ENCODE peak calls at places on chromosomes 7 and 10, in nine cellular contexts. Z is ACHN; U is activated T-cell treated with anti-CD3 and anti-CD28 coated beads for 48 hours; O is stimulated activated CD8-positive, alpha-beta memory T cell treated with anti-CD3 and anti-CD28 coated beads, Interleukin-4, amount 100 ng/mL, for 24 hours; L is cerebellar cortex; X is stimulated activated naive CD8-positive, alpha-beta T cell treated with anti-CD3 and anti-CD28 coated beads, Interleukin-15, Interleukin-2, amounts not matched to agents 100 U/mL and 50 U/mL, for 24 hours; Y is M059J; Q is aorta; T is NCI-H446. C is an unnamed sample.

GRCh38 chr7:13979671-13980438 is 9.6 kb downstream of the ETV1 start:
- DNase-seq in Z (peak), U (no peak), O (no peak), L (peak), X (no peak), Y (peak), Q (no peak), T (no peak), C (no peak)

GRCh38 chr7:131346885-131347592 is 19.4 kb downstream of the MKLN1 start:
- DNase-seq in Z (no peak), U (no peak), O (no peak), L (no peak), X (no peak), Y (no peak), Q (no peak), T (no peak), C (no peak)

GRCh38 chr10:56805022-56805421 is 444.0 kb upstream of the ZWINT start:
- DNase-seq in Z (no peak), U (no peak), O (no peak), L (no peak), X (no peak), Y (no peak), Q (no peak), T (no peak), C (no peak)

GRCh38 chr7:47228386-47229014 is 353.4 kb downstream of the TNS3 start:
- DNase-seq in Z (peak), U (no peak), O (no peak), L (no peak), X (no peak), Y (no peak), Q (no peak), T (no peak), C (no peak)

GRCh38 chr7:99614495-99614894 is 2.3 kb upstream of the ZSCAN25 start:
- DNase-seq in Z (no peak), U (no peak), O (no peak), L (no peak), X (no peak), Y (no peak), Q (no peak), T (no peak), C (no peak)

GRCh38 chr10:88062798-88063472 is 199.5 kb downstream of the PTEN start:
- DNase-seq in Z (no peak), U (no peak), O (no peak), L (no peak), X (no peak), Y (peak), Q (no peak), T (no peak), C (no peak)

GRCh38 chr7:40884226-40884625 is 749.4 kb downstream of the SUGCT start:
- DNase-seq in Z (peak), U (no peak), O (no peak), L (no peak), X (no peak), Y (no peak), Q (no peak), T (no peak), C (no peak)

GRCh38 chr10:115355162-115355760 is 262.1 kb downstream of the ATRNL1 start:
- DNase-seq in Z (peak), U (no peak), O (no peak), L (peak), X (peak), Y (peak), Q (no peak), T (no peak), C (no peak)

GRCh38 chr7:2930310-2931033 is 86.4 kb upstream of the GNA12 start:
- DNase-seq in Z (no peak), U (no peak), O (no peak), L (no peak), X (no peak), Y (no peak), Q (peak), T (no peak), C (no peak)

GRCh38 chr10:86362566-86363183 is 3.9 kb downstream of the GRID1 start:
- DNase-seq in Z (no peak), U (no peak), O (no peak), L (no peak), X (no peak), Y (no peak), Q (peak), T (no peak), C (no peak)

GRCh38 chr7:96344236-96344635 is 22.3 kb upstream of the SLC25A13 start:
- DNase-seq in Z (no peak), U (no peak), O (no peak), L (no peak), X (no peak), Y (no peak), Q (no peak), T (no peak), C (no peak)

GRCh38 chr10:32111585-32111984 is 55.4 kb upstream of the KIF5B start:
- DNase-seq in Z (no peak), U (no peak), O (no peak), L (no peak), X (no peak), Y (no peak), Q (no peak), T (no peak), C (no peak)

GRCh38 chr10:49303711-49304110 is 4.7 kb downstream of the C10orf71 start:
- DNase-seq in Z (no peak), U (no peak), O (no peak), L (no peak), X (no peak), Y (no peak), Q (no peak), T (no peak), C (no peak)

GRCh38 chr10:54402576-54402975 is 398.5 kb downstream of the PCDH15 start:
- DNase-seq in Z (peak), U (no peak), O (no peak), L (peak), X (no peak), Y (peak), Q (no peak), T (no peak), C (no peak)

GRCh38 chr7:45686441-45687184 is 112.4 kb downstream of the ADCY1 start:
- DNase-seq in Z (no peak), U (no peak), O (no peak), L (no peak), X (no peak), Y (no peak), Q (no peak), T (no peak), C (no peak)

GRCh38 chr7:519429-519973 is at the start of gene PDGFA:
- DNase-seq in Z (peak), U (no peak), O (no peak), L (peak), X (peak), Y (peak), Q (peak), T (no peak), C (no peak)

GRCh38 chr10:117531371-117532002 is 11.1 kb upstream of the EMX2 start:
- DNase-seq in Z (no peak), U (no peak), O (no peak), L (no peak), X (no peak), Y (no peak), Q (no peak), T (no peak), C (no peak)

GRCh38 chr10:99661370-99661749 is 2.1 kb downstream of the ENTPD7 start:
- DNase-seq in Z (peak), U (no peak), O (no peak), L (no peak), X (no peak), Y (peak), Q (no peak), T (no peak), C (no peak)

GRCh38 chr10:74029943-74030342 is 32.0 kb downstream of the VCL start:
- DNase-seq in Z (no peak), U (no peak), O (no peak), L (no peak), X (no peak), Y (no peak), Q (no peak), T (no peak), C (no peak)

GRCh38 chr10:6101181-6101580 is 12.3 kb downstream of the RBM17 start:
- DNase-seq in Z (no peak), U (no peak), O (no peak), L (no peak), X (no peak), Y (no peak), Q (no peak), T (no peak), C (no peak)

GRCh38 chr7:92682767-92683539 is 92.8 kb upstream of the FAM133B start:
- DNase-seq in Z (no peak), U (no peak), O (no peak), L (no peak), X (no peak), Y (no peak), Q (no peak), T (no peak), C (no peak)

GRCh38 chr7:22849662-22850061 is 27.0 kb upstream of the TOMM7 start:
- DNase-seq in Z (no peak), U (no peak), O (no peak), L (no peak), X (no peak), Y (no peak), Q (no peak), T (peak), C (no peak)

GRCh38 chr10:119203006-119203405 is 4.4 kb upstream of the GRK5 start:
- DNase-seq in Z (no peak), U (no peak), O (no peak), L (no peak), X (no peak), Y (peak), Q (no peak), T (no peak), C (no peak)

GRCh38 chr10:84944187-84944586 is 615.8 kb downstream of the CCSER2 start:
- DNase-seq in Z (no peak), U (no peak), O (no peak), L (no peak), X (no peak), Y (no peak), Q (no peak), T (no peak), C (no peak)

GRCh38 chr10:99276848-99277486 is 41.3 kb upstream of the HPSE2 start:
- DNase-seq in Z (peak), U (no peak), O (no peak), L (no peak), X (no peak), Y (no peak), Q (no peak), T (no peak), C (no peak)

GRCh38 chr10:22229756-22230330 is 12.0 kb upstream of the EBLN1 start:
- DNase-seq in Z (peak), U (no peak), O (no peak), L (no peak), X (no peak), Y (no peak), Q (no peak), T (no peak), C (no peak)

GRCh38 chr7:150332852-150333635 is 8.4 kb downstream of the RARRES2 start:
- DNase-seq in Z (no peak), U (no peak), O (no peak), L (no peak), X (no peak), Y (no peak), Q (no peak), T (no peak), C (no peak)

GRCh38 chr7:144378651-144379050 is 23.4 kb downstream of the ARHGEF5 start:
- DNase-seq in Z (no peak), U (no peak), O (no peak), L (no peak), X (no peak), Y (peak), Q (no peak), T (no peak), C (no peak)

GRCh38 chr7:4683043-4683883 is 1.2 kb downstream of the FOXK1 start:
- DNase-seq in Z (peak), U (peak), O (peak), L (no peak), X (peak), Y (no peak), Q (peak), T (no peak), C (no peak)

GRCh38 chr10:109892087-109892486 is 31.2 kb downstream of the XPNPEP1 start:
- DNase-seq in Z (no peak), U (no peak), O (no peak), L (no peak), X (no peak), Y (peak), Q (no peak), T (no peak), C (no peak)

GRCh38 chr7:127892488-127893314 is 138.5 kb downstream of the LRRC4 start:
- DNase-seq in Z (no peak), U (no peak), O (no peak), L (no peak), X (no peak), Y (no peak), Q (no peak), T (no peak), C (no peak)

GRCh38 chr7:102320601-102321350 is 34.1 kb downstream of the SH2B2 start:
- DNase-seq in Z (no peak), U (no peak), O (no peak), L (no peak), X (no peak), Y (no peak), Q (no peak), T (no peak), C (no peak)

GRCh38 chr10:22550732-22551131 is 163.6 kb downstream of the PIP4K2A start:
- DNase-seq in Z (peak), U (peak), O (peak), L (peak), X (peak), Y (peak), Q (no peak), T (no peak), C (peak)

GRCh38 chr7:37040330-37040729 is 316.0 kb upstream of the AOAH start:
- DNase-seq in Z (no peak), U (no peak), O (no peak), L (no peak), X (no peak), Y (no peak), Q (no peak), T (no peak), C (no peak)

GRCh38 chr10:87675396-87676376 is 16.0 kb downstream of the PAPSS2 start:
- DNase-seq in Z (peak), U (no peak), O (no peak), L (no peak), X (no peak), Y (peak), Q (no peak), T (no peak), C (no peak)

GRCh38 chr7:24152356-24152755 is 131.6 kb upstream of the NPY start:
- DNase-seq in Z (no peak), U (no peak), O (no peak), L (no peak), X (no peak), Y (peak), Q (no peak), T (no peak), C (no peak)

GRCh38 chr7:25389489-25390106 is 161.3 kb upstream of the NPVF start:
- DNase-seq in Z (peak), U (no peak), O (no peak), L (peak), X (no peak), Y (peak), Q (no peak), T (peak), C (no peak)

GRCh38 chr10:12849351-12850181 is 151.9 kb downstream of the CCDC3 start:
- DNase-seq in Z (no peak), U (no peak), O (no peak), L (no peak), X (peak), Y (no peak), Q (no peak), T (peak), C (no peak)

GRCh38 chr10:101925027-101925426 is 81.4 kb upstream of the KCNIP2 start:
- DNase-seq in Z (no peak), U (no peak), O (no peak), L (no peak), X (no peak), Y (no peak), Q (no peak), T (no peak), C (no peak)